ENCODE peak calls at places on chromosome 15, in five cellular contexts. L, W, C, X and B are unnamed samples. For H3K9me3, the result is how much of the 10 kb centered on the place peaks cover.

GRCh38 chr15:66254364-66255292 is 1.1 kb upstream of the MEGF11 start:
- DNase-seq in C (no peak), L (no peak), X (no peak), W (peak), B (no peak)

GRCh38 chr15:78195735-78196201 is 38.6 kb downstream of the ACSBG1 start:
- DNase-seq in L (peak), W (peak), X (no peak), C (no peak), B (peak)

GRCh38 chr15:82108489-82109078 is 62.8 kb upstream of the MEX3B start:
- DNase-seq in W (peak), L (peak), X (peak), C (peak), B (peak)

GRCh38 chr15:40844543-40844981 is 714 bp downstream of the SPINT1 start:
- DNase-seq in W (no peak), X (no peak), C (no peak), L (no peak), B (no peak)

GRCh38 chr15:75947117-75947516 is 43.4 kb downstream of the FBXO22 start:
- DNase-seq in L (no peak), X (no peak), C (peak), W (no peak), B (no peak)

GRCh38 chr15:77516786-77517185 is 96.1 kb downstream of the HMG20A start:
- DNase-seq in X (no peak), W (no peak), C (no peak), L (no peak), B (no peak)

GRCh38 chr15:65945616-65946015 is 76.3 kb downstream of the RAB11A start:
- DNase-seq in W (no peak), X (no peak), C (no peak), L (no peak), B (no peak)

GRCh38 chr15:55846108-55846707 is 103.3 kb upstream of the PRTG start:
- DNase-seq in W (peak), C (peak), L (peak), X (no peak), B (no peak)

GRCh38 chr15:81492303-81492702 is 118.3 kb upstream of the TMC3 start:
- DNase-seq in W (no peak), L (no peak), C (peak), X (no peak), B (no peak)

GRCh38 chr15:77017761-77018720 is 23.1 kb downstream of the PSTPIP1 start:
- DNase-seq in W (no peak), L (no peak), X (peak), C (no peak), B (no peak)

GRCh38 chr15:45631831-45632230 is 3.0 kb upstream of the SQOR start:
- DNase-seq in X (no peak), C (no peak), L (no peak), W (no peak), B (no peak)

GRCh38 chr15:94968133-94968532 is 736.8 kb downstream of the MCTP2 start:
- DNase-seq in L (no peak), W (no peak), C (no peak), X (no peak), B (no peak)
- H3K9me3 ChIP-seq in L (under half), W (under half), C (under half), X (under half), B (under half)

GRCh38 chr15:39605146-39605545 is 24.3 kb downstream of the THBS1 start:
- DNase-seq in L (no peak), X (no peak), W (no peak), C (no peak), B (no peak)

GRCh38 chr15:39610665-39611064 is 29.8 kb downstream of the THBS1 start:
- DNase-seq in C (no peak), X (no peak), L (no peak), W (no peak), B (no peak)

GRCh38 chr15:39608741-39609140 is 27.9 kb downstream of the THBS1 start:
- DNase-seq in L (no peak), X (no peak), C (no peak), W (no peak), B (no peak)

GRCh38 chr15:39609166-39609918 is 28.5 kb downstream of the THBS1 start:
- DNase-seq in C (no peak), W (no peak), X (no peak), L (no peak), B (no peak)

GRCh38 chr15:39608185-39608584 is 27.3 kb downstream of the THBS1 start:
- DNase-seq in W (no peak), C (no peak), X (no peak), L (no peak), B (no peak)
- H3K9me3 ChIP-seq in W (under half), C (under half), X (under half), L (under half), B (under half)

GRCh38 chr15:25240461-25241021 is 198.3 kb downstream of the UBE3A start:
- DNase-seq in X (peak), C (no peak), W (no peak), L (no peak), B (no peak)
- H3K9me3 ChIP-seq in X (under half), C (under half), W (under half), L (under half), B (under half)

DNA sequence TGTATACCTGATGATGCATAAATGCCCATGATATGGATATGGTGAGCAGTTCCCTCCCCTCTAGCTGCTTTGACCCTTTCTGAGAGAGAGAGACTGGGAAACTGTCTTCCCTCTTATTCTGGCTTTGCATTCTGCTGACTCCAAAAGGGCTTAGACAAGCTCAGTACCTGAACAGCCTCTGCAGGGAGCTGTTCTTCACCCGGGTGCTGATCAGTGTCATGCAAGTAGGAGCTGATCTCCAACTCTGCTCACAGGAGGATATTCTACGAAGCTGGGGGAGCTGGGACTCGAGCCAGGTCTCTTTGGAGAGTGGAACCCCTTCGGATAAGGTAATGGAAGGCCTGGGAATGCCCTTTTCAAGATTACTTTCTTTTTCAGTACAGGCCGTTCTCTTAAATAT is 237.1 kb downstream of the RYR3 start:
- DNase-seq in W (peak), L (no peak), C (peak), X (peak), B (no peak)
- H3K9me3 ChIP-seq in W (under half), L (under half), C (under half), X (under half), B (under half)

DNA sequence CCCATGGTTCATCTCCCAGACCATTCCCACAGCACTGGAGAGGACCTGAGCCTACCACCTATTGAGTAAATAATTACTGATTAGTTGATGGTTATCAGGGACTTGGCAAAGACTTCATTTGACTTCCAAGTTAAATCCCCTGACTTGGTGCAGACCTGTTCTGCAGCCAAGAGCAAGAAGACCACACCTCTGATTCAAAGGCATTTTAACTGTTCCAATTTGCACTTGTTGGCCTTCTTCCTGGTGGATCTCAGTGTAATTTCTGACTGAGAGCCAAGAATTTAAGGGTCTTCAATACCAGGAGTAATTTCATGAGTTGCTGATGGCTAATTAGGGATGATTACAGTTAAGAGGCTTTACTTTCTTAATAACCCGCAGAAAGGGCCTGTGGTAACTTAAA is 24.0 kb downstream of the THSD4 start:
- DNase-seq in X (no peak), C (no peak), W (no peak), L (no peak), B (no peak)
- H3K9me3 ChIP-seq in X (under half), C (under half), W (under half), L (under half), B (under half)

GRCh38 chr15:64068133-64068532 is 21.8 kb upstream of the DAPK2 start:
- DNase-seq in W (no peak), X (no peak), L (no peak), C (no peak), B (no peak)

GRCh38 chr15:64070106-64070505 is 23.5 kb downstream of the CIAO2A start:
- DNase-seq in X (no peak), C (no peak), L (no peak), W (no peak), B (no peak)

GRCh38 chr15:64071931-64072765 is 21.5 kb downstream of the CIAO2A start:
- DNase-seq in W (no peak), C (no peak), X (no peak), L (no peak), B (no peak)

GRCh38 chr15:64070965-64071851 is 22.4 kb downstream of the CIAO2A start:
- DNase-seq in W (no peak), C (peak), X (peak), L (no peak), B (no peak)

GRCh38 chr15:64067564-64068030 is 21.3 kb upstream of the DAPK2 start:
- DNase-seq in L (peak), C (peak), W (peak), X (peak), B (peak)
- H3K9me3 ChIP-seq in L (under half), C (under half), W (under half), X (under half), B (under half)

DNA sequence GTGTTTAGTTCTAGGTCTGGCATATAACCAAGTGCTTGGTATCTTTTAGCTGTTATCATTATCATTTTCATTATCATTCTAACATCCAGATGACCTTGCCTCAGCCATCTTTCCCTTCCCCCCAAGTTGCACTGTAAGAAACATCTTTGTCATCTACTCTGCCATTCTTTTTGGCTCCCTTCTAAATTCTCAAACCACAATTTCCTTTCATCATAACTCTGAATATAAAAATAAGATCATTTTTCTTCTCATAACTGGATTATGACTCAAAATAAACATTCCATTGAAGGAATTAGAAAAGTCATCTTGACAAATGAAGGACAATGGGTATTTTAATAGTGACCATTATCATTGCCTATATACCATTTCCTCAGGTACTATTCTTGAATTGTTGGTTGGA is 786.2 kb downstream of the AGBL1 start:
- DNase-seq in X (no peak), C (peak), L (no peak), W (no peak), B (no peak)
- H3K9me3 ChIP-seq in X (under half), C (under half), L (under half), W (under half), B (under half)

DNA sequence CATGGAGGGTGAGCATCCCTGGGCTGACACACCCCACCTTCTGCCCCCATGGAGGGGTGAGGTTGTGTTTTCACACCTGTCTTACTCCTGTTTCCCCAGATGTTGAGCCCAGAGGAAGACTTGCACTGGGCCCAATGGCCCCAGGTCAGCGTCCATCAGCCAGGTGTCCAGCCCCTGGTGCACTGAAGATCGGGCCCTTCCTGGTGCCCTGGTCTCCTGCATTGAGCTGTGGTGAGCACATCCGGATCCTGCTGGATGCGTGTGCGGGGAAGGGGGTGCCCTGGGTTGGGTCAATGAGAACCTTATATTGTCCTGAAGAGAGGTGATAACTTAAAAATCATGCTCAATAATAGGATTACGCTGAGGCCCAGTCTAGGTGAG is 227.3 kb downstream of the SNRPN start:
- DNase-seq in X (peak), C (no peak), L (no peak), W (no peak), B (no peak)
- H3K9me3 ChIP-seq in X (under half), C (under half), L (under half), W (under half), B (under half)

GRCh38 chr15:25179673-25180511 is 225.1 kb downstream of the SNRPN start:
- DNase-seq in C (no peak), X (no peak), W (no peak), L (no peak), B (peak)

GRCh38 chr15:25182736-25183445 is 228.1 kb downstream of the SNRPN start:
- DNase-seq in W (no peak), L (no peak), X (no peak), C (no peak), B (no peak)

GRCh38 chr15:25178835-25179672 is 224.3 kb downstream of the SNRPN start:
- DNase-seq in X (peak), L (no peak), C (no peak), W (no peak), B (no peak)

GRCh38 chr15:25181290-25182097 is 226.7 kb downstream of the SNRPN start:
- DNase-seq in C (no peak), L (no peak), W (no peak), X (no peak), B (peak)

GRCh38 chr15:25180606-25181289 is 226.0 kb downstream of the SNRPN start:
- DNase-seq in X (no peak), L (no peak), C (no peak), W (no peak), B (no peak)
- H3K9me3 ChIP-seq in X (under half), L (under half), C (under half), W (under half), B (under half)

GRCh38 chr15:27673766-27674445 is 425.2 kb downstream of the OCA2 start:
- DNase-seq in C (no peak), X (no peak), W (no peak), L (no peak), B (no peak)

GRCh38 chr15:27676647-27677046 is 422.5 kb downstream of the OCA2 start:
- DNase-seq in X (no peak), C (no peak), W (no peak), L (no peak), B (no peak)

GRCh38 chr15:27675571-27675970 is 423.5 kb downstream of the OCA2 start:
- DNase-seq in W (no peak), C (no peak), X (no peak), L (no peak), B (no peak)

GRCh38 chr15:27672537-27672936 is 426.6 kb downstream of the OCA2 start:
- DNase-seq in L (no peak), X (no peak), C (no peak), W (no peak), B (no peak)

GRCh38 chr15:27674826-27675225 is 424.3 kb downstream of the OCA2 start:
- DNase-seq in W (no peak), X (no peak), C (no peak), L (no peak), B (no peak)
- H3K9me3 ChIP-seq in W (under half), X (under half), C (under half), L (under half), B (under half)